ENCODE peak calls at places on chromosomes 5 and 9, in four cellular contexts. X is AG09319, C is GM23338, Q is vagina. Z is an unnamed sample.

GRCh38 chr5:39433838-39434237 is 9.1 kb upstream of the DAB2 start:
- DNase-seq in X (no peak), C (no peak), Q (no peak), Z (no peak)

GRCh38 chr9:125985142-125985997 is 238.2 kb downstream of the PBX3 start:
- DNase-seq in X (no peak), C (no peak), Q (no peak), Z (no peak)

GRCh38 chr5:122237906-122238305 is 74.1 kb upstream of the SNCAIP start:
- DNase-seq in X (no peak), C (no peak), Q (no peak), Z (no peak)

GRCh38 chr9:20854444-20854843 is 170.4 kb downstream of the FOCAD start:
- DNase-seq in X (no peak), C (no peak), Q (no peak), Z (no peak)

GRCh38 chr5:168951341-168951740 is 349.6 kb downstream of the SLIT3 start:
- DNase-seq in X (peak; percentile 75), C (no peak), Q (no peak), Z (no peak)

GRCh38 chr5:132205385-132206125 is 22.1 kb downstream of the P4HA2 start:
- DNase-seq in X (no peak), C (no peak), Q (peak; percentile 61), Z (no peak)

GRCh38 chr5:101678494-101679193 is 617.4 kb downstream of the SLCO4C1 start:
- DNase-seq in X (peak; percentile 1), C (peak; percentile 83), Q (no peak), Z (peak; percentile 45)

GRCh38 chr5:44331471-44332079 is 57.6 kb downstream of the FGF10 start:
- DNase-seq in X (no peak), C (no peak), Q (no peak), Z (no peak)

GRCh38 chr5:1874348-1874747 is 8.4 kb downstream of the IRX4 start:
- DNase-seq in X (no peak), C (peak; percentile 51), Q (no peak), Z (no peak)

GRCh38 chr5:143713331-143714032 is 98.5 kb upstream of the HMHB1 start:
- DNase-seq in X (peak; percentile 59), C (no peak), Q (no peak), Z (no peak)
- TF ChIP-seq CTCF in X (no peak), C (no peak), Q (no peak), Z (no peak)

GRCh38 chr9:4553951-4554381 is 63.7 kb downstream of the SLC1A1 start:
- DNase-seq in X (peak; percentile 31), C (no peak), Q (no peak), Z (no peak)
- TF ChIP-seq CTCF in X (no peak), C (no peak), Q (no peak), Z (no peak)

GRCh38 chr9:136625101-136626065 is 37.3 kb upstream of the EGFL7 start:
- DNase-seq in X (no peak), C (peak; percentile 57), Q (no peak), Z (no peak)
- TF ChIP-seq CTCF in X (peak; percentile 55), C (no peak), Q (peak; percentile 22), Z (no peak)

GRCh38 chr9:127634698-127635097 is 22.6 kb downstream of the STXBP1 start:
- DNase-seq in X (no peak), C (peak; percentile 52), Q (no peak), Z (peak; percentile 11)
- TF ChIP-seq CTCF in X (no peak), C (peak; percentile 46), Q (no peak), Z (no peak)

GRCh38 chr9:107584944-107585343 is 95.4 kb upstream of the KLF4 start:
- DNase-seq in X (no peak), C (no peak), Q (no peak), Z (no peak)

GRCh38 chr9:107586493-107586892 is 96.9 kb upstream of the KLF4 start:
- DNase-seq in X (no peak), C (no peak), Q (no peak), Z (no peak)

GRCh38 chr9:107584186-107584585 is 94.6 kb upstream of the KLF4 start:
- DNase-seq in X (no peak), C (no peak), Q (no peak), Z (no peak)

GRCh38 chr9:107587175-107587963 is 97.8 kb upstream of the KLF4 start:
- DNase-seq in X (no peak), C (no peak), Q (no peak), Z (peak; percentile 3)

DNA sequence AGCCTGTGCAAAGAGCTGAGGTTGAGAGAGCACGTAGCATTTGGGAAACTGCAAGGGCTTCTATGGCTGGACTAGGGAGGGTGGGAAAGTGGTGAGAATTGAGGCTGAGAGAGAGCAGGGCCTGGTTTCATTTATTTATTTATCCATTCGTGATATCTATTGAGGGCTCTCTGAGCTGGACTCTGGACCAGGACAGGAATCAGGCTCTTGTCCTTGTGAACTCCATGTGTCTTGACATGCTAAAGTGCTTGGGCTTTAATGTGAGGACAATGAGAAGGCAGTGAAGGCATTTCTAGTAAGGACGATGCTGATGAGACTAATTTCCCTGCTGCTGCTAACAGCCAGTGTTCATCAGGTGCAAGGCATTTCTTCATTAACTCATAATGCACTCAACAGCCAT is 95.9 kb upstream of the KLF4 start:
- DNase-seq in X (no peak), C (no peak), Q (no peak), Z (no peak)
- TF ChIP-seq CTCF in X (no peak), C (no peak), Q (no peak), Z (no peak)

GRCh38 chr5:42993516-42994284 is 46.4 kb downstream of the ANXA2R start:
- DNase-seq in X (no peak), C (no peak), Q (no peak), Z (peak; percentile 67)
- TF ChIP-seq CTCF in X (no peak), C (no peak), Q (no peak), Z (peak; percentile 36)

GRCh38 chr5:35651002-35651756 is 33.5 kb downstream of the SPEF2 start:
- DNase-seq in X (peak; percentile 32), C (peak; percentile 74), Q (no peak), Z (peak; percentile 78)
- TF ChIP-seq CTCF in X (peak; percentile 67), C (peak; percentile 60), Q (peak; percentile 14), Z (peak; percentile 46)

GRCh38 chr5:150801117-150801927 is 22.8 kb downstream of the SMIM3 start:
- DNase-seq in X (no peak), C (peak; percentile 86), Q (no peak), Z (no peak)
- TF ChIP-seq CTCF in X (peak; percentile 52), C (peak; percentile 66), Q (no peak), Z (peak; percentile 81)